ENCODE peak calls at places on chromosomes 13 and 19, in eight cellular contexts. K is IMR-90, D is PC-3, I is fibroblast of lung, Q is colonic mucosa, W is heart left ventricle, E is body of pancreas, Z is K562. F is an unnamed sample. For H3K27me3, the result is how much of the 10 kb centered on the place peaks cover.

GRCh38 chr19:16801599-16801998 is 27.6 kb upstream of the SIN3B start:
- DNase-seq in K (peak), D (peak), I (peak), Q (no peak), W (no peak), E (no peak), Z (no peak), F (no peak)

GRCh38 chr13:79775830-79776229 is 294.9 kb downstream of the NDFIP2 start:
- DNase-seq in K (peak), D (peak), I (peak), Q (peak), W (peak), E (peak), Z (no peak), F (peak)

GRCh38 chr13:35621989-35622388 is 145.5 kb upstream of the MAB21L1 start:
- DNase-seq in K (peak), D (peak), I (no peak), Q (no peak), W (no peak), E (no peak), Z (no peak), F (peak)

GRCh38 chr19:48443262-48443661 is 2.5 kb upstream of the GRWD1 start:
- DNase-seq in K (no peak), D (no peak), I (no peak), Q (no peak), W (no peak), E (peak), Z (no peak), F (no peak)

GRCh38 chr13:94825507-94825906 is 113.2 kb upstream of the SOX21 start:
- DNase-seq in K (no peak), D (no peak), I (peak), Q (peak), W (peak), E (peak), Z (no peak), F (peak)

GRCh38 chr19:48292798-48293197 is 22.9 kb downstream of the ZNF114 start:
- DNase-seq in K (peak), D (peak), I (peak), Q (no peak), W (no peak), E (no peak), Z (no peak), F (peak)

GRCh38 chr19:17968376-17968775 is 1.5 kb downstream of the KCNN1 start:
- DNase-seq in K (no peak), D (no peak), I (no peak), Q (no peak), W (no peak), E (no peak), Z (no peak), F (no peak)

GRCh38 chr19:17108453-17108784 is 32.8 kb downstream of the MYO9B start:
- DNase-seq in K (no peak), D (no peak), I (no peak), Q (no peak), W (no peak), E (no peak), Z (no peak), F (no peak)

GRCh38 chr19:19423322-19423721 is 17.8 kb downstream of the GATAD2A start:
- DNase-seq in K (no peak), D (no peak), I (peak), Q (no peak), W (no peak), E (no peak), Z (no peak), F (no peak)

GRCh38 chr13:28527629-28528028 is 32.7 kb upstream of the FLT1 start:
- DNase-seq in K (no peak), D (no peak), I (no peak), Q (no peak), W (no peak), E (no peak), Z (no peak), F (no peak)

DNA sequence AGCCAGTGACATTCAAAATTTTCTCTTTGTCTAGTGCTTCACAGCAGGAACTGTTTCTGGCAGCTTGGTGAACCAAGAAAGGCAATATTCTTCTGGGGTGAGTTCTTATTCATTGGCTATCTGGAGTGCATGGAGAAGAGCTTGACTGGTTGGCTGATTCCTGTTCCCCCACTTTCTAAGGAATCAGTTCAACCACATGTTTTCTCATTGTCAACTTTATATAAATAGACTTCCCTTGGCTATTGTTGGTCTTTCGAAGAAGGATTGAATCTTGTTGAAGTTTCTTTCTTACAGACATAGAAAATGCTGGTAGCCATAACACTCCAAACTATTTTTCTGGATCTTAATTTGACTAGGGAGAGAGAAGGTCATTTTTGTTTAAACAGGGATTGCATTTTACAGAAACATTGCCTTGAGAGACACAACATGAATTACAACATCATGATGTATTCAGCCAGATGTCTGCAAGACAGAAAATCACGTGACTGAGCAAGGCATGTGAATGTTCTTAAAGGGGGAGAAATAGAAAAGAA is 85.2 kb downstream of the EDNRB start:
- DNase-seq in K (peak), D (no peak), I (peak), Q (no peak), W (no peak), E (no peak), Z (no peak), F (no peak)
- TF ChIP-seq CTCF in K (no peak), D (no peak), I (no peak), Q (no peak), W (no peak), E (no peak), Z (no peak), F (no peak)

GRCh38 chr19:33788676-33789075 is 8.0 kb upstream of the KCTD15 start:
- DNase-seq in K (no peak), D (no peak), I (no peak), Q (no peak), W (no peak), E (no peak), Z (no peak), F (no peak)

GRCh38 chr19:33785795-33786194 is 10.9 kb upstream of the KCTD15 start:
- DNase-seq in K (peak), D (peak), I (peak), Q (no peak), W (no peak), E (no peak), Z (no peak), F (no peak)

GRCh38 chr19:33794578-33795369 is 1.9 kb upstream of the KCTD15 start:
- DNase-seq in K (no peak), D (no peak), I (peak), Q (no peak), W (no peak), E (no peak), Z (no peak), F (peak)

GRCh38 chr19:33784432-33784831 is 12.2 kb upstream of the KCTD15 start:
- DNase-seq in K (peak), D (peak), I (peak), Q (no peak), W (no peak), E (no peak), Z (no peak), F (no peak)

GRCh38 chr19:33789344-33789743 is 7.3 kb upstream of the KCTD15 start:
- DNase-seq in K (no peak), D (no peak), I (no peak), Q (no peak), W (no peak), E (no peak), Z (no peak), F (no peak)
- H3K27me3 ChIP-seq in K (under half), D (under half), I (under half), Q (under half), W (under half), E (under half), Z (half or more), F (under half)

GRCh38 chr19:38250428-38250820 is 5.8 kb downstream of the PPP1R14A start:
- DNase-seq in K (no peak), D (no peak), I (no peak), Q (no peak), W (no peak), E (no peak), Z (no peak), F (no peak)

GRCh38 chr19:38252935-38253691 is 3.1 kb downstream of the PPP1R14A start:
- DNase-seq in K (no peak), D (no peak), I (no peak), Q (no peak), W (peak), E (no peak), Z (peak), F (peak)

GRCh38 chr19:38251564-38252051 is 4.6 kb downstream of the PPP1R14A start:
- DNase-seq in K (no peak), D (no peak), I (no peak), Q (no peak), W (peak), E (no peak), Z (peak), F (peak)

GRCh38 chr19:38252385-38252784 is 3.8 kb downstream of the PPP1R14A start:
- DNase-seq in K (no peak), D (no peak), I (no peak), Q (no peak), W (no peak), E (no peak), Z (peak), F (no peak)

DNA sequence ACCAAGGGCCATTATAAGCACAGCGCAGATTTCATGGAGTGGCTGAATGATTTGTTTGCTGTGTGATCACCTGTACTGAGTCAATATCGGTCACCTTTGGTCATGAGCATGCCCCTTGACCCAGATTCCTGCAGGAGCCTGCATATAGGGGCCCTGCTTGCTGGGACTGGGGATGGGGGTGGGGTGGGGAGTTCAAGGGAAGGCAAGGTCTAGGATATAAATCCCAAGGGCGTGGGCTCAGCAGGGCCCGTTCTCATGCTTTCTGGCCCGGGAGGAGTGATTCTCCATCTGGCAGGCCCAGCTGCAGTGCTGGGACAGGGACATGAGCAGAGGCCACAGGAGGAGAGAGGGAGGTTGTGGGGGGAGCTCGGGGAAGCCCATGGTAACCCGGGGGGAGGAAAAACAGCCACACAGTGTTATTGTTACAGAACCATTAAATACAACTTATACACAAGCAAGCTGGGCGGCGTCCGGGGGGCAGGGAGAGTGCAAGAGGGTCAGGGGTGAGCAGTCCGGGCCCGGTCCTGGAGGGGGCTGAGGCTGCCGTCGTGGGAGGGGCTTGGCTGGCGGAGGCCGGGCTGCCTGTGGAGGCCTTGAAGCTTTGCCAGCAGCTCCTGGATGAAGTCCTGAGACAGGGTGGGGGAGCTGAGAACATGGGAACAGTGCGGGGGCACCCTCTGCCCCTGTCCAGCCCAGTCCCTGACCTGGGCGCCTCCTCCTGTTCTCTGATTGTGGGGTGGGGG is 5.2 kb downstream of the PPP1R14A start:
- DNase-seq in K (no peak), D (no peak), I (no peak), Q (peak), W (peak), E (peak), Z (no peak), F (peak)
- H3K27ac ChIP-seq in K (peak), D (no peak), I (peak), Q (peak), W (peak), E (peak), Z (no peak), F (peak)

GRCh38 chr13:47109028-47109427 is 212.2 kb upstream of the HTR2A start:
- DNase-seq in K (no peak), D (peak), I (peak), Q (no peak), W (no peak), E (no peak), Z (no peak), F (peak)
- TF ChIP-seq CTCF in K (no peak), D (no peak), I (no peak), Q (no peak), W (no peak), E (no peak), Z (no peak), F (no peak)

DNA sequence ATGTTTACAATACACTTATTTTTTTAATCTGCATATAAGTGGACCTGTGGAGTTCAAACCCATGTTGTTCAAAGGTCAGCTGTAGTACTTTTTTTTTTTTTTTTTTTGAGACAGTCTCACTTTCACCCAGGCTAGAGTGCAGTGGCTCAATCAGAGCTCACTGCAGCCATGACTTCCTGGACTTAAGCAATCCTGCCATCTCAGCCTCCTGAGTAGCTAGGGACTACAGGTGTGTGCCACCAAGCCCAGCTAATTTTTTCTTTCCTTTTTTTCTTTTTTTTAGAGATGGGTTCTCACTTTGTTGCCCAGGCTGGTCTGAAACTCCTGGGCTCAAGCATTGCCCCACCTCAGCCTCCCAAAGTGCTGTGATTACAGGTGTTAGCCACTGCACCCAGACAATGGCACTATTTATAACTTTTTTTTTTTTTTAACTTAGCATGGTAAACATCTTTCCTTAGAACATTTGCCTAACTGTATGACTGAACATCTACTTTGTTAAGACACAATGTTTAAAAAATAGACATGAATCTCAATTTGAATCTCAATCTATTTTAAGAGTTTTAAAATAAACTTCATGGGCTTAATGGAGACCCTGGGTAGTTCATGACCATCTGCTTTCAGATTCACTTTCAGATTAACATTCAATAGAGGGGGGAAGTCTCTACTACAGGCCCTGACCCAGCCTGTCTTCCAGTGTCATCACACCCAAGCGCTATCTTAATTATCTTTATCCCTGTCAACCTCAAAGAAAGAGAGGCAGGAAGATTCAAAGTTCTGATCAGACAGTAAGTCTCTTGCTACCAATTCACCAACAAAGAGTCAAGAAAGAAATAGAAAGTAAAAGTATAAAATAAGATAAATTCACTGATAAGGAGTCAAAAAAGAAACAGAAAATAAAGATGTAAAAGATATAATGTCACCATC is 97.7 kb upstream of the DOCK9 start:
- DNase-seq in K (no peak), D (no peak), I (no peak), Q (no peak), W (no peak), E (no peak), Z (no peak), F (no peak)
- H3K27me3 ChIP-seq in K (under half), D (under half), I (under half), Q (under half), W (under half), E (under half), Z (under half), F (under half)

GRCh38 chr13:39527301-39527700 is 75.7 kb downstream of the LHFPL6 start:
- DNase-seq in K (no peak), D (no peak), I (no peak), Q (no peak), W (no peak), E (no peak), Z (no peak), F (no peak)
- H3K27ac ChIP-seq in K (peak), D (peak), I (peak), Q (no peak), W (peak), E (no peak), Z (no peak), F (no peak)

DNA sequence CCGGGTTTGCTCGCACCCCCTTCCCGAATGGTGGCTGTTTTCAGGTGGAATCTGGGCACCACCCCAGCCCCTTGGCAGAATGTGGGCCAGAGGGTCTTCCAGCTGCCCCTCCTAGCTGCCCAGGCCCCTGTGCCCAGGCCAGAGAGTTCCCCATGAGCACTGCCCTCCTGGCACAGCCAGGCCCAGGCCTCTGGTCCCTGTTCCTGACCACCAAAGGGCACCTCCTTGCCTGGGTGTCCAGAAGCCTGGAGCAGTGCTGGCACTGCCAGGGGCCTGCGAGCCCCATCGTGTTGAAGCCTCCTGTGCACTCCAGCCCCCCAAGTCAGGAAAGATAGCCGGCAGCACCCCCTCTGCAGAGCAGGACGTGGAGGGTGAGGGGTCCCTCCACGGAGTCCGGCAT is 23.4 kb downstream of the PIAS4 start:
- DNase-seq in K (no peak), D (no peak), I (no peak), Q (no peak), W (no peak), E (no peak), Z (no peak), F (no peak)
- TF ChIP-seq CTCF in K (no peak), D (no peak), I (no peak), Q (no peak), W (no peak), E (no peak), Z (no peak), F (no peak)

GRCh38 chr19:8150178-8150865 is 930 bp upstream of the FBN3 start:
- DNase-seq in K (no peak), D (no peak), I (no peak), Q (no peak), W (no peak), E (no peak), Z (no peak), F (no peak)

GRCh38 chr19:8148088-8148409 is 1.3 kb downstream of the FBN3 start:
- DNase-seq in K (no peak), D (no peak), I (no peak), Q (no peak), W (no peak), E (no peak), Z (no peak), F (no peak)

GRCh38 chr19:8150998-8151397 is 1.6 kb upstream of the FBN3 start:
- DNase-seq in K (no peak), D (no peak), I (no peak), Q (no peak), W (no peak), E (no peak), Z (peak), F (no peak)

GRCh38 chr19:8148410-8149231 is 771 bp downstream of the FBN3 start:
- DNase-seq in K (no peak), D (peak), I (no peak), Q (no peak), W (no peak), E (peak), Z (peak), F (no peak)

DNA sequence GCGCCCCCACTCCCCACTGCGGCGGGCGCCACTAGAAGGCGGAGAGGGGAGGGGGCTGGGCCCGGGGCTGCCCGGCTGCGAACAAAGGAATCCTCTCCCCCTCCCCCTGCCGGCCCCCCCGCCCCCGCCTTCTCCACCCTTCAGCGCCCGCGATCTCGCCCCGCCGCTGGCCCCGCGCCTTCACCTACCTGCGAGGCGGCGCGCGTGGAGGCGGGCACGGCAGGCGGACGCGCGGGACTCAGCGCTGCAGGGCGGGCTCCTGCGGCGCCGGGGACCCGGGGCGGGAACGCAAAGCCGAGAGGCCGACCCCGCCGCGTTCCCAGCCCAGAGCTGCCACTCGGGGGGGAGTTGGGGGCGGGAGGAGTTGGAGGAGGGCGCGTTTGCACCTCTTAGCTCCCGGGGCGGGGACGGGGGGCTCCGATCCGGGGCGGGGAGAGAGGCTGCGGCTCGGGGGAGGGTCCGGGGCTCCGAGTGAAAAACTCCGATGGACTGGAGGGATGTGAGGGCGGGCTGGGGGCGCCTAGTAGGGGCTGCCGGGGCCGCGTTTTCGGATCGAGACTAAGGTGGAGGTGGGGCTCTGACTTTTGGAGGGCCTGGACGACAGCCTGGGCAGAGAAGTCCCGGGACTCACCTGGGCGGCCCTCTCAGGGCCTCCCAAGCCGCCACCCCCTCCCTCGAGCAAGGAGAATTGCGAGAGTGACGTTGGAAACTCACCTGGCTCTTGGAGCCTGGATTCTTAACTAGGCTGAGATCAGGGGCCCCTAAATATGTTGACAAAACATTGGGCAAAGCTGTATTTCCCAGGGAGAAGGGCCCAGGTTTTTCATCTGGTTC is at the start of gene FBN3:
- DNase-seq in K (no peak), D (no peak), I (no peak), Q (no peak), W (no peak), E (no peak), Z (peak), F (peak)
- H3K27me3 ChIP-seq in K (half or more), D (under half), I (under half), Q (under half), W (half or more), E (under half), Z (half or more), F (under half)

F was measured in cardiac muscle cell.